ENCODE peak calls at places on chromosomes 1 and 21, in eight cellular contexts. One of them, this sample, is unnamed.

GRCh38 chr21:44618909-44619308 is 7.0 kb downstream of the KRTAP10-8 start:
- DNase-seq in left lung: no peak
- DNase-seq in pancreas: no peak
- DNase-seq in non-pigmented ciliary epithelial cell: no peak
- DNase-seq in iPS-NIHi11: no peak
- DNase-seq in neural crest cell: no peak
- DNase-seq in stimulated activated CD8-positive, alpha-beta memory T cell treated with anti-CD3 and anti-CD28 coated beads, Interleukin-7, amount 100 ng/mL, for 1 hour: peak; percentile 33
- DNase-seq in kidney tubule cell: peak; percentile 16
- DNase-seq in this sample: no peak

GRCh38 chr21:32181415-32181814 is 97.4 kb downstream of the MIS18A start:
- DNase-seq in kidney tubule cell: no peak
- DNase-seq in neural crest cell: no peak
- DNase-seq in iPS-NIHi11: no peak
- DNase-seq in non-pigmented ciliary epithelial cell: no peak
- DNase-seq in left lung: no peak
- DNase-seq in pancreas: no peak
- DNase-seq in stimulated activated CD8-positive, alpha-beta memory T cell treated with anti-CD3 and anti-CD28 coated beads, Interleukin-7, amount 100 ng/mL, for 1 hour: no peak
- DNase-seq in this sample: no peak

GRCh38 chr1:206729050-206729449 is 41.5 kb upstream of the IL19 start:
- DNase-seq in kidney tubule cell: no peak
- DNase-seq in neural crest cell: no peak
- DNase-seq in left lung: no peak
- DNase-seq in pancreas: no peak
- DNase-seq in non-pigmented ciliary epithelial cell: no peak
- DNase-seq in stimulated activated CD8-positive, alpha-beta memory T cell treated with anti-CD3 and anti-CD28 coated beads, Interleukin-7, amount 100 ng/mL, for 1 hour: no peak
- DNase-seq in iPS-NIHi11: no peak
- DNase-seq in this sample: no peak

GRCh38 chr1:240004086-240004749 is 87.5 kb upstream of the FMN2 start:
- DNase-seq in stimulated activated CD8-positive, alpha-beta memory T cell treated with anti-CD3 and anti-CD28 coated beads, Interleukin-7, amount 100 ng/mL, for 1 hour: no peak
- DNase-seq in iPS-NIHi11: peak; percentile 58
- DNase-seq in non-pigmented ciliary epithelial cell: no peak
- DNase-seq in pancreas: no peak
- DNase-seq in left lung: no peak
- DNase-seq in kidney tubule cell: peak; percentile 10
- DNase-seq in neural crest cell: peak; percentile 16
- DNase-seq in this sample: no peak

GRCh38 chr21:35366348-35367085 is 317.4 kb upstream of the RUNX1 start:
- DNase-seq in kidney tubule cell: no peak
- DNase-seq in iPS-NIHi11: no peak
- DNase-seq in non-pigmented ciliary epithelial cell: no peak
- DNase-seq in pancreas: no peak
- DNase-seq in neural crest cell: no peak
- DNase-seq in stimulated activated CD8-positive, alpha-beta memory T cell treated with anti-CD3 and anti-CD28 coated beads, Interleukin-7, amount 100 ng/mL, for 1 hour: no peak
- DNase-seq in left lung: no peak
- DNase-seq in this sample: no peak

GRCh38 chr1:30088594-30089556 is 634.5 kb downstream of the MATN1 start:
- DNase-seq in iPS-NIHi11: no peak
- DNase-seq in neural crest cell: no peak
- DNase-seq in kidney tubule cell: peak; percentile 12
- DNase-seq in non-pigmented ciliary epithelial cell: no peak
- DNase-seq in left lung: no peak
- DNase-seq in stimulated activated CD8-positive, alpha-beta memory T cell treated with anti-CD3 and anti-CD28 coated beads, Interleukin-7, amount 100 ng/mL, for 1 hour: no peak
- DNase-seq in pancreas: no peak
- DNase-seq in this sample: no peak

GRCh38 chr1:51643362-51643761 is 26.5 kb downstream of the OSBPL9 start:
- DNase-seq in iPS-NIHi11: peak; percentile 8
- DNase-seq in stimulated activated CD8-positive, alpha-beta memory T cell treated with anti-CD3 and anti-CD28 coated beads, Interleukin-7, amount 100 ng/mL, for 1 hour: no peak
- DNase-seq in neural crest cell: no peak
- DNase-seq in left lung: no peak
- DNase-seq in kidney tubule cell: no peak
- DNase-seq in pancreas: no peak
- DNase-seq in non-pigmented ciliary epithelial cell: no peak
- DNase-seq in this sample: no peak

GRCh38 chr1:113805256-113805531 is 7.1 kb downstream of the RSBN1 start:
- DNase-seq in non-pigmented ciliary epithelial cell: no peak
- DNase-seq in pancreas: no peak
- DNase-seq in iPS-NIHi11: no peak
- DNase-seq in left lung: no peak
- DNase-seq in stimulated activated CD8-positive, alpha-beta memory T cell treated with anti-CD3 and anti-CD28 coated beads, Interleukin-7, amount 100 ng/mL, for 1 hour: no peak
- DNase-seq in kidney tubule cell: no peak
- DNase-seq in neural crest cell: no peak
- DNase-seq in this sample: no peak

GRCh38 chr1:180360333-180361075 is 130.4 kb downstream of the LHX4 start:
- DNase-seq in non-pigmented ciliary epithelial cell: no peak
- DNase-seq in kidney tubule cell: no peak
- DNase-seq in stimulated activated CD8-positive, alpha-beta memory T cell treated with anti-CD3 and anti-CD28 coated beads, Interleukin-7, amount 100 ng/mL, for 1 hour: no peak
- DNase-seq in left lung: no peak
- DNase-seq in neural crest cell: no peak
- DNase-seq in iPS-NIHi11: no peak
- DNase-seq in pancreas: no peak
- DNase-seq in this sample: peak; percentile 82

GRCh38 chr1:30588311-30589073 is 134.9 kb downstream of the MATN1 start:
- DNase-seq in left lung: no peak
- DNase-seq in kidney tubule cell: no peak
- DNase-seq in pancreas: no peak
- DNase-seq in iPS-NIHi11: no peak
- DNase-seq in non-pigmented ciliary epithelial cell: no peak
- DNase-seq in neural crest cell: no peak
- DNase-seq in stimulated activated CD8-positive, alpha-beta memory T cell treated with anti-CD3 and anti-CD28 coated beads, Interleukin-7, amount 100 ng/mL, for 1 hour: no peak
- DNase-seq in this sample: no peak

GRCh38 chr1:101148987-101149386 is 87.8 kb upstream of the S1PR1 start:
- DNase-seq in non-pigmented ciliary epithelial cell: no peak
- DNase-seq in kidney tubule cell: peak; percentile 20
- DNase-seq in stimulated activated CD8-positive, alpha-beta memory T cell treated with anti-CD3 and anti-CD28 coated beads, Interleukin-7, amount 100 ng/mL, for 1 hour: no peak
- DNase-seq in left lung: no peak
- DNase-seq in neural crest cell: no peak
- DNase-seq in iPS-NIHi11: no peak
- DNase-seq in pancreas: no peak
- DNase-seq in this sample: peak; percentile 32

GRCh38 chr1:47507921-47508894 is 70.4 kb downstream of the FOXD2 start:
- DNase-seq in stimulated activated CD8-positive, alpha-beta memory T cell treated with anti-CD3 and anti-CD28 coated beads, Interleukin-7, amount 100 ng/mL, for 1 hour: no peak
- DNase-seq in kidney tubule cell: no peak
- DNase-seq in left lung: peak; percentile 79
- DNase-seq in iPS-NIHi11: peak; percentile 62
- DNase-seq in non-pigmented ciliary epithelial cell: no peak
- DNase-seq in neural crest cell: peak; percentile 50
- DNase-seq in pancreas: peak; percentile 19
- DNase-seq in this sample: no peak

GRCh38 chr1:54476231-54477109 is 70.3 kb upstream of the SSBP3 start:
- DNase-seq in left lung: no peak
- DNase-seq in pancreas: no peak
- DNase-seq in kidney tubule cell: no peak
- DNase-seq in stimulated activated CD8-positive, alpha-beta memory T cell treated with anti-CD3 and anti-CD28 coated beads, Interleukin-7, amount 100 ng/mL, for 1 hour: no peak
- DNase-seq in neural crest cell: no peak
- DNase-seq in iPS-NIHi11: no peak
- DNase-seq in non-pigmented ciliary epithelial cell: no peak
- DNase-seq in this sample: no peak

GRCh38 chr1:203462878-203463277 is 12.7 kb upstream of the PRELP start:
- DNase-seq in neural crest cell: no peak
- DNase-seq in pancreas: no peak
- DNase-seq in kidney tubule cell: peak; percentile 60
- DNase-seq in stimulated activated CD8-positive, alpha-beta memory T cell treated with anti-CD3 and anti-CD28 coated beads, Interleukin-7, amount 100 ng/mL, for 1 hour: no peak
- DNase-seq in iPS-NIHi11: no peak
- DNase-seq in non-pigmented ciliary epithelial cell: no peak
- DNase-seq in left lung: peak; percentile 85
- DNase-seq in this sample: peak; percentile 48

GRCh38 chr1:42935313-42935624 is 23.4 kb downstream of the SLC2A1 start:
- DNase-seq in non-pigmented ciliary epithelial cell: no peak
- DNase-seq in stimulated activated CD8-positive, alpha-beta memory T cell treated with anti-CD3 and anti-CD28 coated beads, Interleukin-7, amount 100 ng/mL, for 1 hour: no peak
- DNase-seq in left lung: peak; percentile 83
- DNase-seq in kidney tubule cell: no peak
- DNase-seq in pancreas: peak; percentile 40
- DNase-seq in neural crest cell: no peak
- DNase-seq in iPS-NIHi11: no peak
- DNase-seq in this sample: no peak

GRCh38 chr1:168360622-168361021 is 79.9 kb downstream of the TBX19 start:
- DNase-seq in kidney tubule cell: no peak
- DNase-seq in iPS-NIHi11: no peak
- DNase-seq in left lung: no peak
- DNase-seq in stimulated activated CD8-positive, alpha-beta memory T cell treated with anti-CD3 and anti-CD28 coated beads, Interleukin-7, amount 100 ng/mL, for 1 hour: no peak
- DNase-seq in pancreas: no peak
- DNase-seq in non-pigmented ciliary epithelial cell: no peak
- DNase-seq in neural crest cell: no peak
- DNase-seq in this sample: no peak

GRCh38 chr1:153951183-153951582 is 4.7 kb upstream of the DENND4B start:
- DNase-seq in non-pigmented ciliary epithelial cell: no peak
- DNase-seq in kidney tubule cell: no peak
- DNase-seq in neural crest cell: no peak
- DNase-seq in left lung: no peak
- DNase-seq in iPS-NIHi11: no peak
- DNase-seq in pancreas: no peak
- DNase-seq in stimulated activated CD8-positive, alpha-beta memory T cell treated with anti-CD3 and anti-CD28 coated beads, Interleukin-7, amount 100 ng/mL, for 1 hour: no peak
- DNase-seq in this sample: no peak

GRCh38 chr1:23576338-23577055 is 17.2 kb upstream of the ID3 start:
- DNase-seq in stimulated activated CD8-positive, alpha-beta memory T cell treated with anti-CD3 and anti-CD28 coated beads, Interleukin-7, amount 100 ng/mL, for 1 hour: no peak
- DNase-seq in kidney tubule cell: no peak
- DNase-seq in left lung: no peak
- DNase-seq in pancreas: no peak
- DNase-seq in iPS-NIHi11: no peak
- DNase-seq in neural crest cell: no peak
- DNase-seq in non-pigmented ciliary epithelial cell: no peak
- DNase-seq in this sample: no peak

GRCh38 chr21:26124421-26124833 is 46.1 kb downstream of the APP start:
- DNase-seq in stimulated activated CD8-positive, alpha-beta memory T cell treated with anti-CD3 and anti-CD28 coated beads, Interleukin-7, amount 100 ng/mL, for 1 hour: no peak
- DNase-seq in non-pigmented ciliary epithelial cell: no peak
- DNase-seq in kidney tubule cell: no peak
- DNase-seq in neural crest cell: no peak
- DNase-seq in pancreas: no peak
- DNase-seq in left lung: no peak
- DNase-seq in iPS-NIHi11: no peak
- DNase-seq in this sample: peak; percentile 44

GRCh38 chr21:25848309-25848708 is 113.5 kb downstream of the GABPA start:
- DNase-seq in iPS-NIHi11: no peak
- DNase-seq in kidney tubule cell: no peak
- DNase-seq in neural crest cell: no peak
- DNase-seq in stimulated activated CD8-positive, alpha-beta memory T cell treated with anti-CD3 and anti-CD28 coated beads, Interleukin-7, amount 100 ng/mL, for 1 hour: no peak
- DNase-seq in pancreas: no peak
- DNase-seq in non-pigmented ciliary epithelial cell: no peak
- DNase-seq in left lung: no peak
- DNase-seq in this sample: no peak

GRCh38 chr1:199161766-199162303 is 523.0 kb downstream of the PTPRC start:
- DNase-seq in kidney tubule cell: no peak
- DNase-seq in pancreas: no peak
- DNase-seq in non-pigmented ciliary epithelial cell: no peak
- DNase-seq in neural crest cell: no peak
- DNase-seq in left lung: no peak
- DNase-seq in iPS-NIHi11: no peak
- DNase-seq in stimulated activated CD8-positive, alpha-beta memory T cell treated with anti-CD3 and anti-CD28 coated beads, Interleukin-7, amount 100 ng/mL, for 1 hour: no peak
- DNase-seq in this sample: no peak

GRCh38 chr1:184283999-184284398 is 102.8 kb upstream of the C1orf21 start:
- DNase-seq in neural crest cell: no peak
- DNase-seq in stimulated activated CD8-positive, alpha-beta memory T cell treated with anti-CD3 and anti-CD28 coated beads, Interleukin-7, amount 100 ng/mL, for 1 hour: no peak
- DNase-seq in kidney tubule cell: no peak
- DNase-seq in left lung: no peak
- DNase-seq in iPS-NIHi11: no peak
- DNase-seq in non-pigmented ciliary epithelial cell: peak; percentile 72
- DNase-seq in pancreas: no peak
- DNase-seq in this sample: no peak

GRCh38 chr1:110734146-110734680 is 59.5 kb upstream of the KCNA3 start:
- DNase-seq in pancreas: no peak
- DNase-seq in stimulated activated CD8-positive, alpha-beta memory T cell treated with anti-CD3 and anti-CD28 coated beads, Interleukin-7, amount 100 ng/mL, for 1 hour: no peak
- DNase-seq in kidney tubule cell: no peak
- DNase-seq in neural crest cell: no peak
- DNase-seq in left lung: no peak
- DNase-seq in non-pigmented ciliary epithelial cell: no peak
- DNase-seq in iPS-NIHi11: no peak
- DNase-seq in this sample: no peak

GRCh38 chr1:24992761-24993211 is 62.7 kb upstream of the RUNX3 start:
- DNase-seq in iPS-NIHi11: no peak
- DNase-seq in neural crest cell: no peak
- DNase-seq in non-pigmented ciliary epithelial cell: no peak
- DNase-seq in kidney tubule cell: no peak
- DNase-seq in stimulated activated CD8-positive, alpha-beta memory T cell treated with anti-CD3 and anti-CD28 coated beads, Interleukin-7, amount 100 ng/mL, for 1 hour: no peak
- DNase-seq in pancreas: no peak
- DNase-seq in left lung: no peak
- DNase-seq in this sample: no peak

GRCh38 chr1:42841010-42841409 is 5.4 kb upstream of the ZNF691 start:
- DNase-seq in stimulated activated CD8-positive, alpha-beta memory T cell treated with anti-CD3 and anti-CD28 coated beads, Interleukin-7, amount 100 ng/mL, for 1 hour: no peak
- DNase-seq in neural crest cell: no peak
- DNase-seq in left lung: no peak
- DNase-seq in kidney tubule cell: no peak
- DNase-seq in non-pigmented ciliary epithelial cell: no peak
- DNase-seq in iPS-NIHi11: no peak
- DNase-seq in pancreas: no peak
- DNase-seq in this sample: no peak